ENCODE peak calls at places on chromosomes 11 and 22, in five cellular contexts. D, N, W, E and I are unnamed samples.

GRCh38 chr11:109808569-109808968 is 284.6 kb upstream of the ZC3H12C start:
- DNase-seq in D (no peak), N (no peak), W (peak; percentile 53), E (no peak), I (no peak)

GRCh38 chr11:67435727-67436458 is 1.6 kb downstream of the PTPRCAP start:
- DNase-seq in D (no peak), N (no peak), W (no peak), E (no peak), I (no peak)

GRCh38 chr11:697028-697491 is 1.4 kb downstream of the TMEM80 start:
- DNase-seq in D (no peak), N (no peak), W (peak; percentile 35), E (peak; percentile 67), I (no peak)

GRCh38 chr11:2512431-2513407 is 67.9 kb downstream of the KCNQ1 start:
- DNase-seq in D (peak; percentile 80), N (no peak), W (no peak), E (peak; percentile 43), I (no peak)

GRCh38 chr11:46380340-46381045 is 976 bp upstream of the MDK start:
- DNase-seq in D (no peak), N (no peak), W (peak; percentile 71), E (peak; percentile 75), I (peak; percentile 56)

GRCh38 chr11:119474682-119475596 is 52.0 kb upstream of the THY1 start:
- DNase-seq in D (peak; percentile 87), N (peak; percentile 57), W (peak; percentile 83), E (peak; percentile 70), I (peak; percentile 59)

GRCh38 chr22:40051322-40051721 is 56.6 kb downstream of the FAM83F start:
- DNase-seq in D (no peak), N (no peak), W (no peak), E (no peak), I (no peak)

GRCh38 chr11:11022126-11022730 is 164.4 kb upstream of the ZBED5 start:
- DNase-seq in D (no peak), N (no peak), W (peak; percentile 50), E (peak; percentile 23), I (peak; percentile 29)

GRCh38 chr11:69252494-69252845 is 41.5 kb upstream of the MYEOV start:
- DNase-seq in D (no peak), N (no peak), W (no peak), E (no peak), I (no peak)

GRCh38 chr11:17596711-17597110 is 49.7 kb downstream of the OTOG start:
- DNase-seq in D (peak; percentile 67), N (no peak), W (no peak), E (peak; percentile 0), I (no peak)

GRCh38 chr22:30891443-30891755 is 77.2 kb downstream of the MORC2 start:
- DNase-seq in D (no peak), N (no peak), W (no peak), E (no peak), I (no peak)

GRCh38 chr22:20783844-20784723 is 10.2 kb downstream of the SERPIND1 start:
- DNase-seq in D (no peak), N (peak; percentile 55), W (peak; percentile 76), E (peak; percentile 45), I (peak; percentile 48)

GRCh38 chr11:68430384-68430783 is 30.2 kb upstream of the PPP6R3 start:
- DNase-seq in D (no peak), N (no peak), W (no peak), E (no peak), I (no peak)

GRCh38 chr22:29475550-29475949 is 4.5 kb upstream of the NEFH start:
- DNase-seq in D (no peak), N (no peak), W (no peak), E (no peak), I (no peak)

GRCh38 chr11:130480166-130480565 is 31.7 kb downstream of the ADAMTS15 start:
- DNase-seq in D (no peak), N (no peak), W (peak; percentile 85), E (no peak), I (no peak)

GRCh38 chr11:12089041-12089440 is 21.3 kb upstream of the MICAL2 start:
- DNase-seq in D (no peak), N (no peak), W (no peak), E (no peak), I (no peak)

GRCh38 chr11:28621648-28622215 is 513.5 kb downstream of the METTL15 start:
- DNase-seq in D (no peak), N (no peak), W (peak; percentile 60), E (no peak), I (peak; percentile 9)

GRCh38 chr11:8814209-8814922 is 96.6 kb upstream of the AKIP1 start:
- DNase-seq in D (no peak), N (no peak), W (no peak), E (no peak), I (no peak)

GRCh38 chr11:100857236-100858005 is 170.3 kb downstream of the ARHGAP42 start:
- DNase-seq in D (no peak), N (no peak), W (no peak), E (no peak), I (no peak)

GRCh38 chr11:57638811-57639320 is 10.8 kb downstream of the YPEL4 start:
- DNase-seq in D (no peak), N (no peak), W (no peak), E (no peak), I (no peak)

DNA sequence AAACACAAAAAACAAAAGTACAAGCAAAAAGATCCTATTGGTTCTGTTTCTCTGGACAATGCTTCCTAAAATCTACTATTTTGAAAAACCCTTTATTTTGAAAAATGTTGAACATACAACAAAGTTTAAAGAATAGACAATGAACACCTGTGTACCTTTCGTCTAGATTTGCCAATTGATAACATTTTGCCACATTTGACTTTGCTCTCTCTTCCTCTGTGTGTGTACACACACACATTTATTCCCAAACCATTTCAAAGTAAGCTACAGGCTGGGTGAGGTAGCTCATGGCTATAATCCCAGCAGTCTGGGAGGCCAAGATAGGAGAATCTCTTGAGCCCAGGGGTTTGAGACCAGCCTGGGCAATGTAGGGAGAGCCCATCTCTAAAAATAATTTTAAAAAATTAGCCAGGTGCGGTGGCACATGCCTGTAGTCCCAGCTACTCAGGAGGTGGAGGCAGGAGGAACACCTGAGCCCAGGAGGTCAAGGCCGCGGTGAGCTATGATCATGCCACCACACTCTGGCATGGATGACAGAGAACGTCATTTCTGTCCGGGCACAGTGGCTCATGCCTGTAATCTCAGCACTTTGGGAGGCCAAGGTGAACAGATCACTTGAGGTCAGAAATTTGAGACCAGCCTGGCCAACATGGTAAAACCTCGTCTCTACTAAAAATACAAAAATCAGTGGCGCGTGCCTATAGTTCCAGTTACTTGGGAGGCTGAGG is 5.3 kb upstream of the PSMC3 start:
- DNase-seq in D (no peak), N (no peak), W (no peak), E (no peak), I (no peak)
- TF ChIP-seq CTCF in D (no peak), N (no peak), W (no peak), E (no peak), I (no peak)

GRCh38 chr11:121426476-121427454 is 25.3 kb upstream of the SORL1 start:
- DNase-seq in D (no peak), N (no peak), W (no peak), E (peak; percentile 22), I (peak; percentile 16)
- TF ChIP-seq CTCF in D (no peak), N (no peak), W (no peak), E (no peak), I (no peak)

GRCh38 chr11:13970986-13971385 is 8.5 kb downstream of the SPON1 start:
- DNase-seq in D (no peak), N (no peak), W (no peak), E (no peak), I (peak; percentile 76)
- TF ChIP-seq CTCF in D (no peak), N (peak; percentile 61), W (no peak), E (no peak), I (peak; percentile 60)

GRCh38 chr11:82759649-82760048 is 26.0 kb upstream of the FAM181B start:
- DNase-seq in D (no peak), N (no peak), W (no peak), E (no peak), I (no peak)

GRCh38 chr11:82752801-82753200 is 19.1 kb upstream of the FAM181B start:
- DNase-seq in D (no peak), N (no peak), W (no peak), E (no peak), I (no peak)

GRCh38 chr11:82757660-82758301 is 24.1 kb upstream of the FAM181B start:
- DNase-seq in D (no peak), N (no peak), W (no peak), E (no peak), I (no peak)

GRCh38 chr11:82754410-82754809 is 20.7 kb upstream of the FAM181B start:
- DNase-seq in D (no peak), N (no peak), W (no peak), E (no peak), I (no peak)

DNA sequence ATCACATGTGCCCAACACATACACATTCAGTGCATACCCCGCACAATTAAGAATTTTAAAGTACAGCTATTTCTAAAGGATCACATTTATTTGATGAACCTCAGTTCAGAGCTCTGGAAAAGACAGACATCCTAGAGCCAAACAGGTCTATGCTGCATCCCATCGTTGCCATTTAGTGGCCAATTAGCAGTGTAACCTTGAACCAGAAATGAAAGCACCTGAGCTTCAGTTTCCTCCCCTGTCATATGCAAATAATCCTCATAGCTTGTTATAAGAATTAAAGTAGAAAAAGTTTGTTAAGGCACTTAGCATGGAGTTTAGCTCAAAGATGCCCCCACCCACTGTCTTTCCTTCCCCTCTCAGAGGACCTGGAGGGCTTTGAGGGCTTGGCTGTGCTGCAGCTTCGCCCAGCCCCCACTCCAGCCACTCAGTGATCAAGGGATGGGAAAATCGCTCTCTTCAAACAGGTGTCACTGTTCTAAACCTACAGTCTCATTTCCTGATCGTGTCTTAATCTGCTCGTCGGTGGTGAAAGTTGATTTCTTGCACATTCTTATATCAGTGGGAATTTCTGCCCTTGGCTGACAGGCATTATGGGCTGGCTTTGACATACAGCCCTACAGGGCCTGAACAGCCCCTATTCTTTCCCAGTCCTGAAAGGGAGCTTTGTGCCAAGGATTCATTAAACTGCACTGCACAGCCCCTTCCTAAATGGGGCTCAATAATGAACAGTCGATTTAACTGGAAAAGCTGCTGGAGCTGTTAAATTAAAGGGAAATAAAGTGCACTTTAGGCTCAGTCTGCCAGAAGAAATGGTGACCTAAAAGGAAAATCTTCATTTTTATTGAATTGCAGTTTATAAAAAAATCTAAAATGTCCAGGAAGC is 23.3 kb upstream of the FAM181B start:
- DNase-seq in D (no peak), N (no peak), W (no peak), E (peak; percentile 54), I (no peak)
- TF ChIP-seq CTCF in D (no peak), N (no peak), W (no peak), E (no peak), I (no peak)

GRCh38 chr11:66287256-66288137 is 1.4 kb downstream of the YIF1A start:
- DNase-seq in D (no peak), N (no peak), W (no peak), E (no peak), I (no peak)

GRCh38 chr11:66290332-66290629 is 1.3 kb upstream of the YIF1A start:
- DNase-seq in D (no peak), N (no peak), W (no peak), E (no peak), I (no peak)

GRCh38 chr11:66288138-66288865 is 641 bp downstream of the YIF1A start:
- DNase-seq in D (no peak), N (no peak), W (peak; percentile 11), E (peak; percentile 68), I (peak; percentile 25)

GRCh38 chr11:66289548-66290331 is 797 bp upstream of the YIF1A start:
- DNase-seq in D (no peak), N (no peak), W (no peak), E (peak; percentile 82), I (peak; percentile 77)

GRCh38 chr11:66288866-66289547 is at the start of gene YIF1A:
- DNase-seq in D (peak; percentile 100), N (peak; percentile 99), W (peak; percentile 100), E (peak; percentile 100), I (peak; percentile 98)
- TF ChIP-seq CTCF in D (no peak), N (peak; percentile 11), W (no peak), E (no peak), I (no peak)

GRCh38 chr22:45502215-45503070 is at the start of gene FBLN1:
- DNase-seq in D (no peak), N (peak; percentile 47), W (peak; percentile 55), E (no peak), I (peak; percentile 60)
- TF ChIP-seq CTCF in D (peak; percentile 51), N (peak; percentile 23), W (peak; percentile 17), E (no peak), I (peak; percentile 51)